ENCODE peak calls at places on chromosomes 2 and 18, in six cellular contexts. X is right lobe of liver, U is spleen, K is prostate gland, B is dorsolateral prefrontal cortex, G is cardiac fibroblast. W is an unnamed sample.

GRCh38 chr2:3492951-3493609 is 26.3 kb downstream of the ADI1 start:
- DNase-seq in X (no peak), U (no peak), K (no peak), B (no peak), G (peak; percentile 91), W (peak; percentile 95)

GRCh38 chr18:22563098-22563707 is 145.5 kb upstream of the CTAGE1 start:
- DNase-seq in X (no peak), U (no peak), K (peak; percentile 59), B (no peak), G (peak; percentile 97), W (peak; percentile 99)

GRCh38 chr2:1707771-1708351 is 36.5 kb downstream of the PXDN start:
- DNase-seq in X (peak; percentile 43), U (no peak), K (peak; percentile 68), B (no peak), G (peak; percentile 97), W (peak; percentile 98)

GRCh38 chr2:79960726-79961049 is 343.9 kb downstream of the LRRTM1 start:
- DNase-seq in X (no peak), U (no peak), K (no peak), B (no peak), G (no peak), W (no peak)

GRCh38 chr2:175807031-175807873 is 194.8 kb downstream of the LNPK start:
- DNase-seq in X (no peak), U (no peak), K (no peak), B (no peak), G (peak; percentile 5), W (no peak)

GRCh38 chr18:62119884-62120283 is 67.0 kb downstream of the PIGN start:
- DNase-seq in X (no peak), U (no peak), K (no peak), B (no peak), G (no peak), W (no peak)

GRCh38 chr2:184178229-184178628 is 420.1 kb upstream of the ZNF804A start:
- DNase-seq in X (no peak), U (no peak), K (no peak), B (no peak), G (no peak), W (no peak)

GRCh38 chr2:119706196-119706595 is 27.2 kb downstream of the TMEM177 start:
- DNase-seq in X (no peak), U (no peak), K (no peak), B (no peak), G (no peak), W (no peak)

GRCh38 chr2:235724964-235725603 is 231.2 kb downstream of the AGAP1 start:
- DNase-seq in X (peak; percentile 40), U (peak; percentile 36), K (no peak), B (no peak), G (peak; percentile 21), W (peak; percentile 39)

GRCh38 chr2:207530160-207531023 is 630 bp downstream of the CREB1 start:
- DNase-seq in X (peak; percentile 55), U (peak; percentile 92), K (peak; percentile 28), B (peak; percentile 53), G (peak; percentile 54), W (peak; percentile 52)

GRCh38 chr18:26863122-26863879 is 2.2 kb downstream of the AQP4 start:
- DNase-seq in X (peak; percentile 86), U (no peak), K (peak; percentile 81), B (peak; percentile 80), G (no peak), W (no peak)
- H3K4me3 ChIP-seq in X (peak overlapping the region; percentile 52), U (no peak overlapping the region), K (peak overlapping the region; percentile 29), B (peak overlapping the region; percentile 22), G (no peak overlapping the region), W (no peak overlapping the region)

GRCh38 chr18:38369772-38370690 is 804.4 kb upstream of the CELF4 start:
- DNase-seq in X (no peak), U (no peak), K (no peak), B (no peak), G (no peak), W (no peak)

GRCh38 chr18:38362286-38362792 is 796.7 kb upstream of the CELF4 start:
- DNase-seq in X (no peak), U (no peak), K (no peak), B (no peak), G (no peak), W (no peak)

GRCh38 chr18:38368246-38368645 is 802.6 kb upstream of the CELF4 start:
- DNase-seq in X (no peak), U (no peak), K (no peak), B (no peak), G (no peak), W (no peak)

GRCh38 chr18:38368886-38369285 is 803.3 kb upstream of the CELF4 start:
- DNase-seq in X (no peak), U (no peak), K (no peak), B (no peak), G (no peak), W (no peak)

DNA sequence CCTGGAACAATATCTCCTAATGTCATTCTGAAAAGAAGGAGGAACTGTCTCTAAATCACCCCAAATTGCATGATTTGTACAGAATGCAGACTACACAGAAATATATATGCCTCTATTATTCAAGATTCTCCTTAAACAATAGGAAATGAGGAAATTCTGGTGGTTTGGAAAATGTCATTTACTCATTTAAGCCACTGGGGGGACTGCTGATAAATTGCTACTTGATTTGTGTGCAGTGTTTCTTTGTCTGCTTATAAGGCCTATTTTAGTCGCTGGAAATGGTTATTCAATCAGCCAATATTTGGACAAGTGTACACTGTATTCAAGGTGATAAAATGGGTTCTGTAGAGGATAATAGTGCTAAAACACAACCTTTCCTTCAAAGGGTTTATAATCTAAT is 801.9 kb upstream of the CELF4 start:
- DNase-seq in X (no peak), U (no peak), K (no peak), B (no peak), G (no peak), W (no peak)
- TF ChIP-seq CTCF in X (no peak), U (no peak), K (no peak), B (peak; percentile 22), G (no peak), W (no peak)

GRCh38 chr2:22485456-22485855 is 899.5 kb upstream of the KLHL29 start:
- DNase-seq in X (no peak), U (no peak), K (no peak), B (no peak), G (no peak), W (no peak)
- H3K4me3 ChIP-seq in X (no peak overlapping the region), U (no peak overlapping the region), K (no peak overlapping the region), B (no peak overlapping the region), G (no peak overlapping the region), W (no peak overlapping the region)

GRCh38 chr2:238587776-238588660 is 161.3 kb downstream of the ASB1 start:
- DNase-seq in X (no peak), U (peak; percentile 17), K (no peak), B (no peak), G (no peak), W (no peak)

GRCh38 chr2:238585836-238586821 is 159.4 kb downstream of the ASB1 start:
- DNase-seq in X (no peak), U (peak; percentile 54), K (no peak), B (no peak), G (no peak), W (no peak)

GRCh38 chr2:238586931-238587775 is 160.4 kb downstream of the ASB1 start:
- DNase-seq in X (no peak), U (peak; percentile 62), K (no peak), B (no peak), G (no peak), W (no peak)

GRCh38 chr2:238582159-238582558 is 155.4 kb downstream of the ASB1 start:
- DNase-seq in X (no peak), U (no peak), K (no peak), B (no peak), G (no peak), W (peak; percentile 14)

DNA sequence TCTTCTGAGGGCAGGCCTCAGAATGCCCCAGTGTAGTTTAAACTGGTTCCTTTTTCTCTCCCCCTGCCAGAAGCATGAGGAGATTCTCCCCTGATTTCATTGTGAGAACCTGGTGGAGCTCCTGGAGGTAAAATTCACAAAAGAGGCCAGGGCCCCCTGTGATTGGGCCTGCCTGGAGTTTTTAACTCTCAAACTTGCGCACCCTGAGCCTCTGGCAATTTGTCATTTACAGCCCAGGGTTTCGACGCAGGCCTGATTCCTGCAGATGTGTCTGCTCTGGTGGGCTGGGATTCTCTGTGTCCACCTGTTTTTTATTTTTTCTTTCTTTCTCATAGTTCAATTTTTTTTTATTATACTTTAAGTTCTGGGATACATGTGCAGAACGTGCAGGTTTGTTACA is 157.9 kb downstream of the ASB1 start:
- DNase-seq in X (no peak), U (no peak), K (no peak), B (no peak), G (no peak), W (no peak)
- TF ChIP-seq CTCF in X (no peak), U (no peak), K (no peak), B (no peak), G (no peak), W (no peak)

GRCh38 chr2:215799194-215799593 is 214.2 kb downstream of the MREG start:
- DNase-seq in X (no peak), U (no peak), K (no peak), B (no peak), G (no peak), W (no peak)

GRCh38 chr2:215793747-215794595 is 219.4 kb downstream of the MREG start:
- DNase-seq in X (no peak), U (no peak), K (no peak), B (no peak), G (peak; percentile 93), W (peak; percentile 97)

GRCh38 chr2:215797676-215798075 is 215.7 kb downstream of the MREG start:
- DNase-seq in X (no peak), U (no peak), K (no peak), B (no peak), G (peak; percentile 59), W (peak; percentile 59)

GRCh38 chr2:215794829-215795546 is 218.4 kb downstream of the MREG start:
- DNase-seq in X (no peak), U (no peak), K (no peak), B (no peak), G (peak; percentile 49), W (no peak)

GRCh38 chr2:215796160-215796559 is 217.2 kb downstream of the MREG start:
- DNase-seq in X (no peak), U (no peak), K (no peak), B (no peak), G (peak; percentile 59), W (peak; percentile 81)
- H3K4me3 ChIP-seq in X (no peak overlapping the region), U (no peak overlapping the region), K (no peak overlapping the region), B (no peak overlapping the region), G (no peak overlapping the region), W (no peak overlapping the region)

GRCh38 chr18:7165846-7166393 is 48.3 kb upstream of the LAMA1 start:
- DNase-seq in X (no peak), U (peak; percentile 56), K (no peak), B (no peak), G (no peak), W (no peak)

GRCh38 chr18:7168408-7168807 is 50.8 kb upstream of the LAMA1 start:
- DNase-seq in X (no peak), U (no peak), K (no peak), B (no peak), G (no peak), W (no peak)

GRCh38 chr18:7169601-7170000 is 52.0 kb upstream of the LAMA1 start:
- DNase-seq in X (no peak), U (peak; percentile 57), K (no peak), B (no peak), G (no peak), W (no peak)

GRCh38 chr18:7170292-7170691 is 52.7 kb upstream of the LAMA1 start:
- DNase-seq in X (no peak), U (peak; percentile 52), K (no peak), B (no peak), G (no peak), W (no peak)

GRCh38 chr18:7164610-7165009 is 47.0 kb upstream of the LAMA1 start:
- DNase-seq in X (no peak), U (no peak), K (no peak), B (no peak), G (peak; percentile 50), W (no peak)
- TF ChIP-seq CTCF in X (no peak), U (no peak), K (no peak), B (peak; percentile 45), G (peak; percentile 30), W (no peak)

W was measured in fibroblast of the aortic adventitia.